ENCODE peak calls at places on chromosomes 3 and 15, in nine cellular contexts. K is neural progenitor cell, F is MM.1S, Y is GM23248, N is GM23338, L is HCT116, M is PC-3, V is SK-N-SH, A is hepatocyte. Z is an unnamed sample.

GRCh38 chr3:156474560-156475389 is 80.1 kb downstream of the SSR3 start:
- DNase-seq in K (peak), F (no peak), Y (peak), N (peak), L (no peak), M (peak), V (no peak), A (no peak), Z (peak)

GRCh38 chr3:127215714-127216414 is 22.9 kb downstream of the PRR23E start:
- DNase-seq in K (no peak), F (no peak), Y (no peak), N (no peak), L (no peak), M (no peak), V (no peak), A (no peak), Z (no peak)

GRCh38 chr15:33098082-33099058 is 96.1 kb downstream of the FMN1 start:
- DNase-seq in K (no peak), F (no peak), Y (peak), N (no peak), L (no peak), M (peak), V (no peak), A (no peak), Z (no peak)

GRCh38 chr3:190718097-190718496 is 144.4 kb downstream of the GMNC start:
- DNase-seq in K (no peak), F (no peak), Y (no peak), N (peak), L (no peak), M (no peak), V (no peak), A (no peak), Z (no peak)

GRCh38 chr3:172257638-172258400 is 190.4 kb downstream of the GHSR start:
- DNase-seq in K (no peak), F (no peak), Y (no peak), N (no peak), L (no peak), M (no peak), V (no peak), A (no peak), Z (no peak)

GRCh38 chr3:120177151-120177550 is 82.9 kb upstream of the GSK3B start:
- DNase-seq in K (no peak), F (no peak), Y (peak), N (peak), L (no peak), M (peak), V (peak), A (peak), Z (no peak)

GRCh38 chr3:8307545-8308110 is 194.0 kb upstream of the LMCD1 start:
- DNase-seq in K (no peak), F (no peak), Y (no peak), N (no peak), L (no peak), M (no peak), V (no peak), A (no peak), Z (no peak)

GRCh38 chr3:60000311-60001105 is 950.7 kb upstream of the CFAP20DC start:
- DNase-seq in K (no peak), F (no peak), Y (no peak), N (no peak), L (no peak), M (no peak), V (no peak), A (no peak), Z (no peak)

GRCh38 chr15:65343374-65343981 is 34.3 kb downstream of the IGDCC3 start:
- DNase-seq in K (no peak), F (no peak), Y (no peak), N (no peak), L (no peak), M (no peak), V (no peak), A (no peak), Z (no peak)

GRCh38 chr3:184532940-184533732 is 28.4 kb upstream of the EPHB3 start:
- DNase-seq in K (no peak), F (no peak), Y (no peak), N (no peak), L (no peak), M (no peak), V (no peak), A (no peak), Z (no peak)

GRCh38 chr3:187974857-187975257 is 179.1 kb upstream of the LPP start:
- DNase-seq in K (no peak), F (no peak), Y (no peak), N (no peak), L (no peak), M (no peak), V (no peak), A (no peak), Z (peak)

GRCh38 chr3:133944641-133945441 is 49.2 kb upstream of the RAB6B start:
- DNase-seq in K (no peak), F (no peak), Y (peak), N (no peak), L (no peak), M (peak), V (peak), A (peak), Z (no peak)

GRCh38 chr15:66014639-66015182 is 145.4 kb downstream of the RAB11A start:
- DNase-seq in K (no peak), F (no peak), Y (no peak), N (no peak), L (no peak), M (no peak), V (no peak), A (no peak), Z (peak)

GRCh38 chr15:63323798-63324651 is 46.6 kb downstream of the APH1B start:
- DNase-seq in K (no peak), F (no peak), Y (peak), N (no peak), L (no peak), M (no peak), V (peak), A (no peak), Z (no peak)

GRCh38 chr3:120272294-120272693 is 12.7 kb downstream of the GPR156 start:
- DNase-seq in K (peak), F (no peak), Y (no peak), N (no peak), L (no peak), M (no peak), V (no peak), A (no peak), Z (no peak)

GRCh38 chr15:45795487-45796069 is 160.7 kb downstream of the SQOR start:
- DNase-seq in K (peak), F (peak), Y (peak), N (peak), L (peak), M (peak), V (peak), A (peak), Z (peak)

GRCh38 chr15:95561463-95561862 is 769.0 kb upstream of the NR2F2 start:
- DNase-seq in K (no peak), F (no peak), Y (no peak), N (no peak), L (no peak), M (no peak), V (no peak), A (no peak), Z (no peak)

GRCh38 chr15:79023546-79023890 is 67.1 kb downstream of the RASGRF1 start:
- DNase-seq in K (no peak), F (no peak), Y (no peak), N (no peak), L (no peak), M (no peak), V (no peak), A (no peak), Z (no peak)

GRCh38 chr3:107216711-107217110 is 160.5 kb upstream of the CCDC54 start:
- DNase-seq in K (no peak), F (no peak), Y (peak), N (no peak), L (no peak), M (peak), V (no peak), A (peak), Z (no peak)

GRCh38 chr3:44223274-44223673 is 18.4 kb upstream of the TOPAZ1 start:
- DNase-seq in K (no peak), F (no peak), Y (peak), N (no peak), L (no peak), M (peak), V (no peak), A (no peak), Z (no peak)

GRCh38 chr3:32395451-32395970 is 3.9 kb downstream of the CMTM7 start:
- DNase-seq in K (no peak), F (no peak), Y (peak), N (no peak), L (no peak), M (no peak), V (no peak), A (no peak), Z (no peak)

GRCh38 chr3:169659858-169660614 is 3.5 kb downstream of the MECOM start:
- DNase-seq in K (peak), F (no peak), Y (no peak), N (peak), L (no peak), M (no peak), V (peak), A (no peak), Z (no peak)

GRCh38 chr15:76177491-76178040 is 117.8 kb downstream of the TMEM266 start:
- DNase-seq in K (no peak), F (no peak), Y (peak), N (no peak), L (no peak), M (peak), V (no peak), A (no peak), Z (no peak)

GRCh38 chr3:11140054-11140712 is 14.1 kb upstream of the HRH1 start:
- DNase-seq in K (no peak), F (no peak), Y (no peak), N (no peak), L (no peak), M (peak), V (no peak), A (peak), Z (peak)

GRCh38 chr15:99986297-99987118 is 253.3 kb upstream of the LYSMD4 start:
- DNase-seq in K (no peak), F (no peak), Y (no peak), N (no peak), L (no peak), M (no peak), V (no peak), A (peak), Z (no peak)

GRCh38 chr15:94576889-94577533 is 345.6 kb downstream of the MCTP2 start:
- DNase-seq in K (peak), F (peak), Y (peak), N (peak), L (peak), M (peak), V (peak), A (peak), Z (peak)

GRCh38 chr3:40317061-40317676 is 7.7 kb downstream of the EIF1B start:
- DNase-seq in K (peak), F (peak), Y (peak), N (peak), L (peak), M (peak), V (peak), A (peak), Z (peak)

GRCh38 chr3:46852839-46853355 is 10.3 kb downstream of the MYL3 start:
- DNase-seq in K (no peak), F (no peak), Y (no peak), N (no peak), L (no peak), M (no peak), V (no peak), A (no peak), Z (no peak)

GRCh38 chr3:175664911-175665310 is 805.8 kb downstream of the NAALADL2 start:
- DNase-seq in K (no peak), F (no peak), Y (no peak), N (no peak), L (no peak), M (no peak), V (no peak), A (no peak), Z (no peak)

GRCh38 chr15:85685366-85685765 is 109.4 kb downstream of the KLHL25 start:
- DNase-seq in K (no peak), F (no peak), Y (no peak), N (no peak), L (no peak), M (no peak), V (no peak), A (no peak), Z (no peak)
- TF ChIP-seq EZH2phosphoT487 in K (no peak), F (no peak), Y (no peak), N (no peak), L (no peak), M (no peak), V (no peak), A (no peak), Z (no peak)

DNA sequence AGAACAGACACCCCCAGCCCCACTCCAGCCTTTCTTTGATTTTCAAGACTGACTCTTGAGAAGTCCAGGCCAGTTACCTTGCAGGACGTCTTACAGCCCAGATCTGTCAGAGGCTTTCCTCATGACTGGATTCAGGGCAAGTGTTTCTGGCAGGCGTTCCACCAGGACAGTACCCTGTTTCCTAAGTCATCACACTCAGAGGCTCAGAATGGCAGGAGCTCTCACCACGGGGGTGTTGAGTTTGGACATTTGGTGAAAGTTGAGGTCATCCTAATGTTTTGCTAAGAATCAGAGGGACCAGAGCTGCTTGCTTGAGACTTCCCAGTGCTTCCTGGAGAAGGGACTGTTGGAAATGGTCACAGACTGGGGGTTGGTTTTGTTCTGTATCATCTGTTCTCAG is 9.4 kb downstream of the NRROS start:
- DNase-seq in K (no peak), F (no peak), Y (peak), N (no peak), L (no peak), M (no peak), V (no peak), A (no peak), Z (no peak)
- H3K27ac ChIP-seq in K (no peak), F (no peak), Y (no peak), N (peak), L (no peak), M (no peak), V (no peak), A (no peak), Z (no peak)

GRCh38 chr3:71499477-71499876 is 84.1 kb downstream of the FOXP1 start:
- DNase-seq in K (no peak), F (no peak), Y (no peak), N (no peak), L (no peak), M (no peak), V (no peak), A (no peak), Z (no peak)

GRCh38 chr3:71502066-71502465 is 81.5 kb downstream of the FOXP1 start:
- DNase-seq in K (no peak), F (no peak), Y (no peak), N (no peak), L (no peak), M (no peak), V (no peak), A (no peak), Z (no peak)

GRCh38 chr3:71500696-71501095 is 82.8 kb downstream of the FOXP1 start:
- DNase-seq in K (no peak), F (no peak), Y (no peak), N (no peak), L (no peak), M (no peak), V (no peak), A (no peak), Z (no peak)

GRCh38 chr3:71504250-71505036 is 79.1 kb downstream of the FOXP1 start:
- DNase-seq in K (no peak), F (no peak), Y (peak), N (no peak), L (peak), M (peak), V (no peak), A (no peak), Z (no peak)

GRCh38 chr3:71503525-71504249 is 79.8 kb downstream of the FOXP1 start:
- DNase-seq in K (no peak), F (no peak), Y (peak), N (no peak), L (no peak), M (peak), V (no peak), A (no peak), Z (no peak)
- TF ChIP-seq EZH2phosphoT487 in K (no peak), F (no peak), Y (no peak), N (no peak), L (no peak), M (no peak), V (no peak), A (no peak), Z (no peak)

GRCh38 chr3:124174910-124175874 is 183.3 kb upstream of the ROPN1 start:
- DNase-seq in K (no peak), F (no peak), Y (no peak), N (no peak), L (no peak), M (no peak), V (peak), A (no peak), Z (no peak)

GRCh38 chr3:124177070-124177469 is 185.1 kb upstream of the ROPN1 start:
- DNase-seq in K (no peak), F (no peak), Y (no peak), N (no peak), L (no peak), M (no peak), V (no peak), A (no peak), Z (no peak)

GRCh38 chr3:124172297-124172696 is 180.4 kb upstream of the ROPN1 start:
- DNase-seq in K (no peak), F (no peak), Y (no peak), N (no peak), L (no peak), M (no peak), V (no peak), A (no peak), Z (no peak)

GRCh38 chr3:124172846-124173245 is 180.9 kb upstream of the ROPN1 start:
- DNase-seq in K (no peak), F (no peak), Y (no peak), N (no peak), L (no peak), M (peak), V (peak), A (no peak), Z (no peak)

DNA sequence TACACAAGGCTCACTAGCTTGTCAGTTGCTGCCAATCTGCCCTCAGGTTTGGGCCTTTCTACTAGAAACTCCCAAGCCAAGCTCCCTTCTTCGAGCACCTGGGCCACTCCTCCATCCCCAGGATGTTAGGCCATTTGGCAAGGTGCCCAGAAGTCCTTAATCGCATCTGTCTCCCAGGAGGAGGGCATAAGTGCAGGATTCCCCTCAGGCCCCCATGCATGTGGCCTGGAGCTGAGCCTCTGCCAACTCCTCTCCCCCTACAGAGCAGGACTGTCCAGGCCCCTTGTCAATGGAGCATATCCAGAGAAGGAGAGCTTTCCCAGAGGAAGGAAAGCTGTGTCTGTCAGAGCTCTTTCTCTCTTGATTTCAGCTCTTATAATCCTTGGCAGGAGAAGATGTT is 182.5 kb upstream of the ROPN1 start:
- DNase-seq in K (no peak), F (no peak), Y (no peak), N (no peak), L (no peak), M (peak), V (peak), A (peak), Z (no peak)
- H3K27ac ChIP-seq in K (no peak), F (no peak), Y (no peak), N (no peak), L (no peak), M (no peak), V (peak), A (no peak), Z (no peak)

DNA sequence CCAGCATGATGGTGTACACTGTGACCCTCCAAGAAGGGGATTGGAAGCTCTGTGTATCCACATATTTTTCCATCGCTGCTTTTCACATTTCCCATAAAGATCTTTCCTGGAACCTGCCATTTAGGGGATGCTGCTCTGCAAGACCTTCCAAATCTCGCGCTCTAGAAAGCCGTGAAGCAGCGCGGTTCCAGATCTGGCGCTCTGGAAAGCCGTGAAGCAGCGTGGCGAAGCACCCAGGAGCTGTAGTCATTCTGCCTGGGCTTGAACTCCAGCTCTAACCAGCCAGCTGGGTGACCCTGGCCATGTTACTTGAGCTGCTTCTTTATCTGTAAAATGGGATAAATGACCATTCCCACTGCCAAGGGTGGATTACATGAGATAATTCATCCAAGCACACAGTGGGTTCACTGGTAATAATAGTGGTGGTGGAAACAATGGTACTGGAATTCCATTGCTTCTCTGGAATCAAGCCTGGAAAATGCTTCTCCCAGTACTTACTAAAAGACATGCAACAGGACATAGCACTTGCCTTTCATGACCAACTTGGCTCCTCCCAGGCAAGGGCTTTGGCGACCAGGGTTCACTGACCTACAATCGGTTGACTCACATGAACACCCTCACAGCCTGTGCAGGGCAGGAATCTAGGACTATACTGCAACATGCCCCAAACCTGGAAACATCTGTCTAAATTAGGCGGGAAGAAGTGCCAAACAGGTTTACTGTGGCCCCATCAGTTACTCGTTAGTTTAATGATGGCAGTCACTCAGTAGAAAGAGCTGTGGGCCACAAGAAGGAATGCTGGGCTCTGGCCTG is 70.7 kb downstream of the XXYLT1 start:
- DNase-seq in K (no peak), F (no peak), Y (no peak), N (no peak), L (no peak), M (no peak), V (no peak), A (no peak), Z (no peak)
- TF ChIP-seq EZH2phosphoT487 in K (no peak), F (no peak), Y (no peak), N (no peak), L (no peak), M (no peak), V (no peak), A (no peak), Z (no peak)

GRCh38 chr3:64138656-64139375 is 86.5 kb downstream of the PRICKLE2 start:
- DNase-seq in K (no peak), F (no peak), Y (no peak), N (no peak), L (no peak), M (no peak), V (no peak), A (no peak), Z (no peak)

GRCh38 chr3:64134882-64135281 is 90.4 kb downstream of the PRICKLE2 start:
- DNase-seq in K (no peak), F (no peak), Y (no peak), N (no peak), L (no peak), M (no peak), V (no peak), A (no peak), Z (no peak)

GRCh38 chr3:64140651-64141050 is 84.6 kb downstream of the PRICKLE2 start:
- DNase-seq in K (no peak), F (no peak), Y (no peak), N (no peak), L (no peak), M (no peak), V (no peak), A (no peak), Z (no peak)

GRCh38 chr3:64141476-64141875 is 83.8 kb downstream of the PRICKLE2 start:
- DNase-seq in K (no peak), F (no peak), Y (peak), N (no peak), L (no peak), M (no peak), V (no peak), A (no peak), Z (no peak)

DNA sequence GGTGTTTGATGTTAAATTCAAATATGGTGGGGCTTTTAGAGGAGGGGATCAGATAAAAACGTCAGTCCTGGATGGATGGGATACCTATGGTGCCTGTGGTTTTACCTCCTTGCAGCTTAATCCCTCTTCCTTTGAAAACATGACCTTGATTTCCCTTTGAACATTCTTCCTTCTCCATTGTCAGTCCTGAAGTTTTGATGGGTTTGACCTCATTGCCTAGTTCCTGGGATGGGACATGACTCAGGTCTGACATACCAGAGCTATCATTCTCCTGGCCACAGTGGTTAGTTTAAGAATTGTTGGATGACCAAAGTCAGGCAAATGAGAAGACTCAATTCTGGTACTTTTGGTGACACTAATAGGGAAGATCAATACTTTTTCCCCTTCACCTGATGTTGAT is 87.2 kb downstream of the PRICKLE2 start:
- DNase-seq in K (no peak), F (no peak), Y (peak), N (no peak), L (no peak), M (no peak), V (no peak), A (no peak), Z (no peak)
- H3K27ac ChIP-seq in K (no peak), F (no peak), Y (no peak), N (no peak), L (no peak), M (no peak), V (no peak), A (no peak), Z (no peak)

GRCh38 chr3:111989061-111989678 is 9.6 kb upstream of the TAGLN3 start:
- DNase-seq in K (peak), F (peak), Y (peak), N (peak), L (peak), M (peak), V (peak), A (peak), Z (peak)
- TF ChIP-seq EZH2phosphoT487 in K (no peak), F (no peak), Y (no peak), N (no peak), L (no peak), M (no peak), V (no peak), A (no peak), Z (no peak)